ENCODE peak calls at places on chromosomes 2 and 18, in six cellular contexts. R is cardiac muscle cell, Q is HepG2, X is heart right ventricle, W is thyroid gland, C is uterus. D is an unnamed sample.

GRCh38 chr2:241560883-241561474 is 2.4 kb downstream of the BOK start:
- DNase-seq in W (no peak), R (no peak), C (no peak), Q (no peak), X (no peak), D (peak)

GRCh38 chr2:73269686-73270465 is 14.4 kb downstream of the FBXO41 start:
- DNase-seq in X (no peak), R (no peak), Q (no peak), W (no peak), C (no peak), D (no peak)

GRCh38 chr2:74813201-74813600 is 20.7 kb upstream of the HK2 start:
- DNase-seq in X (no peak), R (no peak), W (no peak), C (no peak), Q (no peak), D (no peak)

GRCh38 chr2:85409719-85410583 is at the start of gene CAPG:
- DNase-seq in R (no peak), Q (no peak), X (peak), W (peak), C (peak), D (no peak)

GRCh38 chr2:20381457-20381856 is 30.8 kb upstream of the PUM2 start:
- DNase-seq in C (no peak), Q (peak), X (no peak), W (peak), R (peak), D (peak)

GRCh38 chr2:129881786-129882396 is 97.6 kb upstream of the RAB6C start:
- DNase-seq in C (no peak), Q (no peak), R (no peak), X (no peak), W (no peak), D (no peak)

GRCh38 chr2:27776097-27776496 is 4.6 kb downstream of the MRPL33 start:
- DNase-seq in R (no peak), X (peak), Q (no peak), W (no peak), C (peak), D (no peak)

GRCh38 chr2:129812071-129812470 is 167.4 kb upstream of the RAB6C start:
- DNase-seq in R (no peak), C (no peak), X (no peak), Q (peak), W (peak), D (no peak)

GRCh38 chr2:120252207-120253020 is at the start of gene RALB:
- DNase-seq in W (peak), Q (peak), X (peak), C (peak), R (peak), D (peak)

GRCh38 chr2:196660264-196660663 is 20.7 kb downstream of the CCDC150 start:
- DNase-seq in C (no peak), Q (no peak), X (no peak), R (no peak), W (no peak), D (no peak)

DNA sequence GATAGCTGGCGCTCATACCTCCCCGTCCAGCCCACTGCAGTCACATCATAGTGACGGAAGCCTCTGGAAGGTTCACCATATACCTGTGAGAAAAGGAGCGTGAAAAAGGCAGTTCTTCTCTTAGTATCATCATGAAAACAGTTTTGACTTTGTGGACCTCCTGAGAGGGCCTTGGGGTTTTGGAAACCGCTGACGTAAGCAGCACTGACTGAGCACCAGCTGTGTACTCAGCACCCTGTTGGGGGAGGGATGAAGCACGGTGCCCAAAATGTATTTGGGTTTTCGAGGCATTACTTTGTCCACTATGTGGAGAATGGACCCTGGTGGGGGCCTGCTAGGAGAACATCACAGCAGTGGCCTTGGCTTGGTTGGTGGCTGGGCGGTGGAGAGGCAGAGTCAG is 5.4 kb downstream of the SCLY start:
- DNase-seq in X (no peak), Q (no peak), C (no peak), R (no peak), W (no peak), D (no peak)
- TF ChIP-seq CTCF in X (no peak), Q (no peak), C (no peak), R (no peak), W (no peak), D (no peak)

GRCh38 chr2:225274751-225275150 is 124.8 kb upstream of the NYAP2 start:
- DNase-seq in Q (no peak), C (no peak), R (no peak), X (no peak), W (no peak), D (no peak)
- H3K4me3 ChIP-seq in Q (no peak), C (no peak), R (no peak), X (no peak), W (no peak), D (no peak)

DNA sequence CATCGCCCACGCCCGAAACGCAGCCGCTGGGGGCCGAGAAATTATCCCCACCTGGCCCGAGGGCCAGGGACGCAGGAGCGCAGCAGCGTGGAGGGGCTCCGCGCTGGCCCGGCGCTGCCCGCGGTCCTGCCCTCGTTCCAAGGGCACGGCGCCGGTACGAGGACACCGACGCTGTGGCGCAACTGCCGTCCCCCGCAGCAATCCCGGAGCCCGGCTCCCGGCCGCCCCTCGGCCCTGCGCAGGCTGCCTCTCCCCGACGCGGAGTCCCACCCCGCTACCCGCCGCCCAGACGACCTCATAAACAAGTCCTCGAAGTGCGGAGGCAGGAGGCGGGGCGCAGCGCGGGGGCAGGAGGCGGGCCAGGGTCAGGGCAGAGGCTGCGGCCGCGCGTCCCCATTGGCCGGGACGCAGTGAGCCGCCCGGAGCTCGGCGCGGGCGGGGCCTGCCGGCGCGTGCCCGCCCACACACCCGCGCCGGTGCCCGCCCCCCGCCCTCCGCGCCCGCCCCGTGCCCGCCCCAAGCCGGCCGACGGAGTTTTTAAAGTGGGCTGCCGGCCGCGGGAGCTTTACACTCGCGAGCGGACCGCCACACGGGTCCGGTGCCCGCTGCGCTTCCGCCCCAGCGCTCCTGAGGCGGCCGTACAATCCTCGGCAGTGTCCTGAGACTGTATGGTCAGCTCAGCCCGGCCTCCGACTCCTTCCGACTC is at the start of gene EPAS1:
- DNase-seq in W (peak), R (peak), C (peak), X (peak), Q (peak), D (peak)
- H3K27ac ChIP-seq in W (peak), R (no peak), C (peak), X (peak), Q (peak), D (peak)

GRCh38 chr2:170523506-170523905 is 191.6 kb upstream of the SP5 start:
- DNase-seq in Q (peak), X (no peak), R (no peak), W (no peak), C (no peak), D (no peak)
- TF ChIP-seq CTCF in Q (peak), X (no peak), R (no peak), W (no peak), C (no peak), D (no peak)

GRCh38 chr18:24267878-24268277 is 129.0 kb downstream of the CABYR start:
- DNase-seq in R (no peak), C (no peak), X (no peak), Q (no peak), W (no peak), D (no peak)

GRCh38 chr18:24268784-24269550 is 128.7 kb downstream of the OSBPL1A start:
- DNase-seq in X (no peak), Q (no peak), R (no peak), C (no peak), W (no peak), D (no peak)

GRCh38 chr18:24263078-24263477 is 124.2 kb downstream of the CABYR start:
- DNase-seq in Q (no peak), X (no peak), C (no peak), W (no peak), R (no peak), D (no peak)

GRCh38 chr18:24265502-24266064 is 126.7 kb downstream of the CABYR start:
- DNase-seq in C (no peak), R (no peak), X (no peak), Q (no peak), W (no peak), D (no peak)

DNA sequence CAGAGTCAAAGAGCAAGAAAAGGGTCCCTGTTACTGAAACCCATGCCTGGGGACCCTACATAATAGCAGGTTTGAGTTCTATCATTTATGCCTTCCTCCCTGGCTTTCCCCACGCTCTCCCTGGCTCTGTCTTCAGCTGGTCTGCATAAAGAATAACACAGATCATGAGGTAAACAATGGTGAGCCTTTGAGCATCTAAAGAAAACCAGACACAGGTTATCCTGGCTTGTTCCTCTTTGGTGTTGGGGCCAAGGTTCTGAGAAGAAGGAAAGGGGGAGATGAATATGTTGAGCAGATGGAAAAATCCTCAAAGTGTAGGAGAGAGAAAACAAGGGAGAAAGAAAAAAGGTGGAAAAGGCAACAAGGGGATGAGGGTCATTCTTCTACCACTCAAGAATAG is 127.3 kb downstream of the CABYR start:
- DNase-seq in R (no peak), C (no peak), X (no peak), W (no peak), Q (no peak), D (no peak)
- H3K4me3 ChIP-seq in R (no peak), C (no peak), X (no peak), W (no peak), Q (no peak), D (no peak)

GRCh38 chr18:26233208-26233607 is 7.0 kb downstream of the TAF4B start:
- DNase-seq in Q (peak), W (no peak), X (no peak), C (no peak), R (no peak), D (no peak)
- H3K27ac ChIP-seq in Q (no peak), W (no peak), X (no peak), C (no peak), R (no peak), D (no peak)

GRCh38 chr2:36857713-36858112 is 108.6 kb downstream of the STRN start:
- DNase-seq in Q (no peak), C (no peak), R (no peak), W (no peak), X (no peak), D (no peak)
- TF ChIP-seq CTCF in Q (peak), C (no peak), R (no peak), W (no peak), X (no peak), D (no peak)

D was measured in dorsolateral prefrontal cortex.